ENCODE peak calls at places on chromosomes 6 and 20, in six cellular contexts. One of them, this sample, is unnamed.

GRCh38 chr6:123027392-123027791 is 31.4 kb downstream of the CLVS2 start:
- DNase-seq in EL: no peak
- DNase-seq in lower lobe of right lung: no peak
- DNase-seq in amniotic stem cell: no peak
- DNase-seq in stimulated activated CD8-positive, alpha-beta memory T cell treated with anti-CD3 and anti-CD28 coated beads, Interleukin-7, amount 100 ng/mL, for 1 hour: no peak
- DNase-seq in cardiac septum: no peak
- DNase-seq in this sample: no peak

GRCh38 chr6:143397229-143398222 is 53.0 kb downstream of the ADAT2 start:
- DNase-seq in lower lobe of right lung: peak
- DNase-seq in cardiac septum: no peak
- DNase-seq in EL: peak
- DNase-seq in stimulated activated CD8-positive, alpha-beta memory T cell treated with anti-CD3 and anti-CD28 coated beads, Interleukin-7, amount 100 ng/mL, for 1 hour: no peak
- DNase-seq in amniotic stem cell: no peak
- DNase-seq in this sample: peak

GRCh38 chr6:142796571-142796970 is 148.4 kb downstream of the HIVEP2 start:
- DNase-seq in stimulated activated CD8-positive, alpha-beta memory T cell treated with anti-CD3 and anti-CD28 coated beads, Interleukin-7, amount 100 ng/mL, for 1 hour: no peak
- DNase-seq in lower lobe of right lung: peak
- DNase-seq in amniotic stem cell: no peak
- DNase-seq in EL: peak
- DNase-seq in cardiac septum: no peak
- DNase-seq in this sample: no peak

GRCh38 chr6:150894191-150894744 is 28.8 kb downstream of the MTHFD1L start:
- DNase-seq in cardiac septum: no peak
- DNase-seq in amniotic stem cell: no peak
- DNase-seq in EL: no peak
- DNase-seq in stimulated activated CD8-positive, alpha-beta memory T cell treated with anti-CD3 and anti-CD28 coated beads, Interleukin-7, amount 100 ng/mL, for 1 hour: no peak
- DNase-seq in lower lobe of right lung: no peak
- DNase-seq in this sample: no peak

GRCh38 chr6:113858067-113858604 is 991 bp downstream of the MARCKS start:
- DNase-seq in EL: peak
- DNase-seq in cardiac septum: no peak
- DNase-seq in amniotic stem cell: no peak
- DNase-seq in stimulated activated CD8-positive, alpha-beta memory T cell treated with anti-CD3 and anti-CD28 coated beads, Interleukin-7, amount 100 ng/mL, for 1 hour: no peak
- DNase-seq in lower lobe of right lung: peak
- DNase-seq in this sample: no peak

GRCh38 chr6:69880570-69880969 is 14.2 kb downstream of the COL19A1 start:
- DNase-seq in lower lobe of right lung: no peak
- DNase-seq in amniotic stem cell: no peak
- DNase-seq in stimulated activated CD8-positive, alpha-beta memory T cell treated with anti-CD3 and anti-CD28 coated beads, Interleukin-7, amount 100 ng/mL, for 1 hour: no peak
- DNase-seq in EL: no peak
- DNase-seq in cardiac septum: no peak
- DNase-seq in this sample: no peak

GRCh38 chr6:148852688-148853087 is 105.9 kb downstream of the UST start:
- DNase-seq in lower lobe of right lung: no peak
- DNase-seq in amniotic stem cell: no peak
- DNase-seq in EL: no peak
- DNase-seq in stimulated activated CD8-positive, alpha-beta memory T cell treated with anti-CD3 and anti-CD28 coated beads, Interleukin-7, amount 100 ng/mL, for 1 hour: no peak
- DNase-seq in cardiac septum: no peak
- DNase-seq in this sample: no peak

GRCh38 chr6:17679726-17680125 is 27.0 kb downstream of the NUP153 start:
- DNase-seq in lower lobe of right lung: no peak
- DNase-seq in cardiac septum: no peak
- DNase-seq in stimulated activated CD8-positive, alpha-beta memory T cell treated with anti-CD3 and anti-CD28 coated beads, Interleukin-7, amount 100 ng/mL, for 1 hour: no peak
- DNase-seq in amniotic stem cell: no peak
- DNase-seq in EL: no peak
- DNase-seq in this sample: no peak

GRCh38 chr20:57089701-57090144 is 176.7 kb downstream of the BMP7 start:
- DNase-seq in EL: peak
- DNase-seq in lower lobe of right lung: peak
- DNase-seq in stimulated activated CD8-positive, alpha-beta memory T cell treated with anti-CD3 and anti-CD28 coated beads, Interleukin-7, amount 100 ng/mL, for 1 hour: peak
- DNase-seq in cardiac septum: no peak
- DNase-seq in amniotic stem cell: no peak
- DNase-seq in this sample: peak

GRCh38 chr6:103578115-103578514 is 1281.6 kb downstream of the HACE1 start:
- DNase-seq in amniotic stem cell: no peak
- DNase-seq in EL: no peak
- DNase-seq in cardiac septum: no peak
- DNase-seq in lower lobe of right lung: no peak
- DNase-seq in stimulated activated CD8-positive, alpha-beta memory T cell treated with anti-CD3 and anti-CD28 coated beads, Interleukin-7, amount 100 ng/mL, for 1 hour: no peak
- DNase-seq in this sample: no peak

GRCh38 chr6:11500008-11500407 is 37.5 kb upstream of the TMEM170B start:
- DNase-seq in stimulated activated CD8-positive, alpha-beta memory T cell treated with anti-CD3 and anti-CD28 coated beads, Interleukin-7, amount 100 ng/mL, for 1 hour: no peak
- DNase-seq in lower lobe of right lung: no peak
- DNase-seq in cardiac septum: no peak
- DNase-seq in amniotic stem cell: peak
- DNase-seq in EL: peak
- DNase-seq in this sample: no peak

GRCh38 chr20:35831983-35832382 is 60.2 kb downstream of the PHF20 start:
- DNase-seq in lower lobe of right lung: no peak
- DNase-seq in amniotic stem cell: no peak
- DNase-seq in cardiac septum: no peak
- DNase-seq in EL: no peak
- DNase-seq in stimulated activated CD8-positive, alpha-beta memory T cell treated with anti-CD3 and anti-CD28 coated beads, Interleukin-7, amount 100 ng/mL, for 1 hour: no peak
- DNase-seq in this sample: no peak

GRCh38 chr20:19978511-19979210 is 38.5 kb upstream of the NAA20 start:
- DNase-seq in EL: no peak
- DNase-seq in stimulated activated CD8-positive, alpha-beta memory T cell treated with anti-CD3 and anti-CD28 coated beads, Interleukin-7, amount 100 ng/mL, for 1 hour: no peak
- DNase-seq in cardiac septum: no peak
- DNase-seq in amniotic stem cell: no peak
- DNase-seq in lower lobe of right lung: no peak
- DNase-seq in this sample: no peak

GRCh38 chr6:150435832-150436231 is 67.0 kb downstream of the IYD start:
- DNase-seq in amniotic stem cell: no peak
- DNase-seq in EL: no peak
- DNase-seq in stimulated activated CD8-positive, alpha-beta memory T cell treated with anti-CD3 and anti-CD28 coated beads, Interleukin-7, amount 100 ng/mL, for 1 hour: no peak
- DNase-seq in cardiac septum: no peak
- DNase-seq in lower lobe of right lung: no peak
- DNase-seq in this sample: no peak

GRCh38 chr6:43014434-43014909 is 423 bp downstream of the KLHDC3 start:
- DNase-seq in EL: peak
- DNase-seq in amniotic stem cell: no peak
- DNase-seq in cardiac septum: no peak
- DNase-seq in stimulated activated CD8-positive, alpha-beta memory T cell treated with anti-CD3 and anti-CD28 coated beads, Interleukin-7, amount 100 ng/mL, for 1 hour: no peak
- DNase-seq in lower lobe of right lung: no peak
- DNase-seq in this sample: no peak

GRCh38 chr6:10465633-10466499 is 51.0 kb upstream of the TFAP2A start:
- DNase-seq in lower lobe of right lung: no peak
- DNase-seq in EL: peak
- DNase-seq in amniotic stem cell: no peak
- DNase-seq in stimulated activated CD8-positive, alpha-beta memory T cell treated with anti-CD3 and anti-CD28 coated beads, Interleukin-7, amount 100 ng/mL, for 1 hour: no peak
- DNase-seq in cardiac septum: no peak
- DNase-seq in this sample: no peak

GRCh38 chr20:62274332-62275262 is 28.2 kb upstream of the ADRM1 start:
- DNase-seq in stimulated activated CD8-positive, alpha-beta memory T cell treated with anti-CD3 and anti-CD28 coated beads, Interleukin-7, amount 100 ng/mL, for 1 hour: no peak
- DNase-seq in EL: no peak
- DNase-seq in cardiac septum: no peak
- DNase-seq in amniotic stem cell: no peak
- DNase-seq in lower lobe of right lung: no peak
- DNase-seq in this sample: no peak

GRCh38 chr6:35035481-35036030 is 105.6 kb downstream of the TCP11 start:
- DNase-seq in stimulated activated CD8-positive, alpha-beta memory T cell treated with anti-CD3 and anti-CD28 coated beads, Interleukin-7, amount 100 ng/mL, for 1 hour: no peak
- DNase-seq in EL: no peak
- DNase-seq in cardiac septum: peak
- DNase-seq in lower lobe of right lung: no peak
- DNase-seq in amniotic stem cell: no peak
- DNase-seq in this sample: no peak

GRCh38 chr6:100479180-100480035 is 14.7 kb upstream of the SIM1 start:
- DNase-seq in cardiac septum: no peak
- DNase-seq in amniotic stem cell: no peak
- DNase-seq in lower lobe of right lung: no peak
- DNase-seq in stimulated activated CD8-positive, alpha-beta memory T cell treated with anti-CD3 and anti-CD28 coated beads, Interleukin-7, amount 100 ng/mL, for 1 hour: no peak
- DNase-seq in EL: peak
- DNase-seq in this sample: no peak

GRCh38 chr6:88983532-88983931 is 20.1 kb upstream of the RNGTT start:
- DNase-seq in EL: peak
- DNase-seq in lower lobe of right lung: no peak
- DNase-seq in amniotic stem cell: no peak
- DNase-seq in stimulated activated CD8-positive, alpha-beta memory T cell treated with anti-CD3 and anti-CD28 coated beads, Interleukin-7, amount 100 ng/mL, for 1 hour: no peak
- DNase-seq in cardiac septum: no peak
- DNase-seq in this sample: no peak

GRCh38 chr6:79724816-79725215 is 93.7 kb downstream of the SH3BGRL2 start:
- DNase-seq in amniotic stem cell: no peak
- DNase-seq in stimulated activated CD8-positive, alpha-beta memory T cell treated with anti-CD3 and anti-CD28 coated beads, Interleukin-7, amount 100 ng/mL, for 1 hour: no peak
- DNase-seq in cardiac septum: peak
- DNase-seq in EL: no peak
- DNase-seq in lower lobe of right lung: no peak
- DNase-seq in this sample: no peak

GRCh38 chr20:34615477-34615876 is 57.0 kb downstream of the MAP1LC3A start:
- DNase-seq in EL: no peak
- DNase-seq in cardiac septum: no peak
- DNase-seq in lower lobe of right lung: no peak
- DNase-seq in stimulated activated CD8-positive, alpha-beta memory T cell treated with anti-CD3 and anti-CD28 coated beads, Interleukin-7, amount 100 ng/mL, for 1 hour: no peak
- DNase-seq in amniotic stem cell: no peak
- DNase-seq in this sample: no peak

GRCh38 chr6:87407531-87407895 is 259 bp upstream of the CFAP206 start:
- DNase-seq in lower lobe of right lung: no peak
- DNase-seq in amniotic stem cell: peak
- DNase-seq in cardiac septum: no peak
- DNase-seq in EL: peak
- DNase-seq in stimulated activated CD8-positive, alpha-beta memory T cell treated with anti-CD3 and anti-CD28 coated beads, Interleukin-7, amount 100 ng/mL, for 1 hour: no peak
- DNase-seq in this sample: peak

GRCh38 chr6:1624071-1624847 is 14.5 kb downstream of the FOXC1 start:
- DNase-seq in EL: no peak
- DNase-seq in amniotic stem cell: no peak
- DNase-seq in cardiac septum: peak
- DNase-seq in lower lobe of right lung: peak
- DNase-seq in stimulated activated CD8-positive, alpha-beta memory T cell treated with anti-CD3 and anti-CD28 coated beads, Interleukin-7, amount 100 ng/mL, for 1 hour: no peak
- DNase-seq in this sample: no peak

GRCh38 chr6:85348643-85349042 is 101.2 kb upstream of the NT5E start:
- DNase-seq in EL: no peak
- DNase-seq in stimulated activated CD8-positive, alpha-beta memory T cell treated with anti-CD3 and anti-CD28 coated beads, Interleukin-7, amount 100 ng/mL, for 1 hour: no peak
- DNase-seq in cardiac septum: no peak
- DNase-seq in amniotic stem cell: no peak
- DNase-seq in lower lobe of right lung: no peak
- DNase-seq in this sample: no peak

GRCh38 chr6:293185-294174 is 1.2 kb downstream of the DUSP22 start:
- DNase-seq in stimulated activated CD8-positive, alpha-beta memory T cell treated with anti-CD3 and anti-CD28 coated beads, Interleukin-7, amount 100 ng/mL, for 1 hour: peak
- DNase-seq in EL: no peak
- DNase-seq in cardiac septum: no peak
- DNase-seq in amniotic stem cell: no peak
- DNase-seq in lower lobe of right lung: no peak
- DNase-seq in this sample: no peak

GRCh38 chr6:35192301-35192860 is 21.4 kb upstream of the SCUBE3 start:
- DNase-seq in cardiac septum: peak
- DNase-seq in stimulated activated CD8-positive, alpha-beta memory T cell treated with anti-CD3 and anti-CD28 coated beads, Interleukin-7, amount 100 ng/mL, for 1 hour: no peak
- DNase-seq in amniotic stem cell: no peak
- DNase-seq in lower lobe of right lung: no peak
- DNase-seq in EL: no peak
- DNase-seq in this sample: no peak

GRCh38 chr6:11911535-11911934 is 100.6 kb upstream of the HIVEP1 start:
- DNase-seq in stimulated activated CD8-positive, alpha-beta memory T cell treated with anti-CD3 and anti-CD28 coated beads, Interleukin-7, amount 100 ng/mL, for 1 hour: no peak
- DNase-seq in cardiac septum: no peak
- DNase-seq in amniotic stem cell: no peak
- DNase-seq in lower lobe of right lung: no peak
- DNase-seq in EL: peak
- DNase-seq in this sample: no peak

GRCh38 chr6:134516582-134516981 is 198.7 kb upstream of the SGK1 start:
- DNase-seq in cardiac septum: no peak
- DNase-seq in amniotic stem cell: no peak
- DNase-seq in stimulated activated CD8-positive, alpha-beta memory T cell treated with anti-CD3 and anti-CD28 coated beads, Interleukin-7, amount 100 ng/mL, for 1 hour: no peak
- DNase-seq in EL: no peak
- DNase-seq in lower lobe of right lung: no peak
- DNase-seq in this sample: no peak

This sample was measured in activated T-helper 9 cell treated with anti-CD3 and anti-CD28 coated beads, Interleukin-2, amount 50 U/mL, for 16 hours.